ENCODE peak calls at places on chromosomes 2 and 18, in four cellular contexts. L is GM06990, C is fibroblast of mammary gland, H is GM23248. Q is an unnamed sample.

GRCh38 chr2:202510911-202511310 is 123.9 kb upstream of the FAM117B start:
- DNase-seq in L (no peak), C (peak), H (peak), Q (peak)

GRCh38 chr18:12394428-12394827 is 13.3 kb upstream of the PRELID3A start:
- DNase-seq in L (no peak), C (no peak), H (peak), Q (no peak)

GRCh38 chr2:12637754-12638153 is 79.0 kb upstream of the TRIB2 start:
- DNase-seq in L (no peak), C (peak), H (peak), Q (peak)

GRCh38 chr2:38586926-38587325 is 15.8 kb downstream of the HNRNPLL start:
- DNase-seq in L (no peak), C (peak), H (peak), Q (peak)

GRCh38 chr18:25727281-25727680 is 363.1 kb downstream of the SS18 start:
- DNase-seq in L (no peak), C (no peak), H (no peak), Q (no peak)

GRCh38 chr2:147910990-147911473 is 66.2 kb downstream of the ACVR2A start:
- DNase-seq in L (peak), C (peak), H (peak), Q (peak)

GRCh38 chr2:160901631-160902030 is 258.6 kb upstream of the TANK start:
- DNase-seq in L (no peak), C (no peak), H (no peak), Q (no peak)

GRCh38 chr2:85243101-85244072 is 84.4 kb downstream of the TGOLN2 start:
- DNase-seq in L (no peak), C (peak), H (peak), Q (no peak)

GRCh38 chr2:67600946-67601345 is 203.8 kb downstream of the ETAA1 start:
- DNase-seq in L (no peak), C (peak), H (peak), Q (peak)

GRCh38 chr2:190766581-190766980 is 114.0 kb upstream of the GLS start:
- DNase-seq in L (no peak), C (no peak), H (no peak), Q (no peak)

GRCh38 chr18:63320690-63321265 is 1.2 kb upstream of the BCL2 start:
- DNase-seq in L (peak), C (peak), H (no peak), Q (peak)

GRCh38 chr2:57962861-57963260 is 83.7 kb upstream of the VRK2 start:
- DNase-seq in L (no peak), C (no peak), H (no peak), Q (no peak)

GRCh38 chr2:62306751-62307468 is 111.0 kb downstream of the B3GNT2 start:
- DNase-seq in L (peak), C (no peak), H (no peak), Q (peak)